ENCODE peak calls at places on chromosomes 4 and X, in six cellular contexts. A is body of pancreas, F is upper lobe of right lung, O is GM23338, G is lower lobe of right lung, V is aorta. E is an unnamed sample.

GRCh38 chrX:129606918-129607317 is 47.8 kb downstream of the APLN start:
- DNase-seq in G (no peak), V (no peak), O (peak; percentile 74), F (no peak), A (peak; percentile 69), E (peak; percentile 56)

GRCh38 chr4:25913056-25913850 is 767 bp upstream of the SMIM20 start:
- DNase-seq in F (peak; percentile 66), V (peak; percentile 79), O (peak; percentile 51), A (peak; percentile 29), G (peak; percentile 60), E (no peak)

GRCh38 chr4:100581337-100581736 is 63.5 kb upstream of the EMCN start:
- DNase-seq in O (no peak), G (no peak), F (no peak), A (no peak), V (no peak), E (peak; percentile 53)

GRCh38 chr4:187209921-187210613 is 486.4 kb upstream of the FAT1 start:
- DNase-seq in G (no peak), O (no peak), F (no peak), V (no peak), A (no peak), E (no peak)

GRCh38 chr4:176769519-176769918 is 23.2 kb downstream of the VEGFC start:
- DNase-seq in V (no peak), O (no peak), F (no peak), A (no peak), G (no peak), E (no peak)

GRCh38 chrX:50204364-50204899 is at the start of gene CCNB3:
- DNase-seq in G (peak; percentile 80), A (peak; percentile 76), F (peak; percentile 85), O (peak; percentile 79), V (peak; percentile 86), E (peak; percentile 69)

GRCh38 chr4:15378055-15378454 is 49.8 kb upstream of the C1QTNF7 start:
- DNase-seq in V (no peak), O (no peak), F (no peak), A (no peak), G (no peak), E (no peak)

GRCh38 chr4:30719363-30720020 is 677 bp upstream of the PCDH7 start:
- DNase-seq in V (peak; percentile 92), A (peak; percentile 15), G (no peak), F (no peak), O (peak; percentile 83), E (peak; percentile 36)

GRCh38 chr4:57504139-57504538 is 394.0 kb upstream of the IGFBP7 start:
- DNase-seq in O (no peak), F (no peak), A (peak; percentile 33), G (no peak), V (no peak), E (no peak)

GRCh38 chr4:128060130-128060619 is 937 bp upstream of the LARP1B start:
- DNase-seq in A (no peak), V (no peak), G (no peak), O (no peak), F (no peak), E (no peak)

GRCh38 chrX:132740316-132741123 is 217.9 kb downstream of the HS6ST2 start:
- DNase-seq in F (no peak), O (peak; percentile 37), V (no peak), G (no peak), A (no peak), E (no peak)
- H3K27ac ChIP-seq in F (no peak overlapping the region), O (no peak overlapping the region), V (no peak overlapping the region), G (no peak overlapping the region), A (no peak overlapping the region), E (no peak overlapping the region)

DNA sequence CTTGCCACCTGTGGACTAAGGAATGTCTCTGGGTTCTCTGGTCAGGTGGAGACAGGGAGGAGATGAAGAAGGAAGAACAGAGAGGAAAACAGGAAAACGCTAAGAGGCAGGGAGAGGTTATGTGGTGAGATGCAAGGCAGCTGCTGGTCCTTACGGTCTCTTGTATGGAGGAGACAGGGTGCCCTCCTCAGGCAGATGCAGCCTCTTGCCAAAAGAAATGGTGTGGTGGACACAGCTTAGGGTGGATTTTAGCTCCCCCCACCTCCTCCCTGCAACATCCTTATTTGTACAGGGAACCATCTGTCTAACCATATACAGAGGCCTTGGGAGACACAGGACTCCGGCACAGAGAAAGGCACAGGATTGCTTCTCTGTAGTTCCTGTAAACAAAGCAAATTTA is 9.7 kb downstream of the OCIAD2 start:
- DNase-seq in A (no peak), V (no peak), F (no peak), O (no peak), G (no peak), E (no peak)
- H3K4me3 ChIP-seq in A (no peak overlapping the region), V (no peak overlapping the region), F (no peak overlapping the region), O (no peak overlapping the region), G (no peak overlapping the region), E (no peak overlapping the region)

GRCh38 chr4:168882650-168883233 is 127.3 kb downstream of the CBR4 start:
- DNase-seq in G (no peak), A (no peak), O (no peak), F (no peak), V (no peak), E (no peak)
- H3K27ac ChIP-seq in G (no peak overlapping the region), A (no peak overlapping the region), O (no peak overlapping the region), F (no peak overlapping the region), V (no peak overlapping the region), E (no peak overlapping the region)

GRCh38 chr4:23930750-23931488 is 41.1 kb upstream of the PPARGC1A start:
- DNase-seq in F (peak; percentile 74), A (peak; percentile 61), O (peak; percentile 17), G (peak; percentile 61), V (peak; percentile 78), E (peak; percentile 44)
- H3K4me3 ChIP-seq in F (no peak overlapping the region), A (no peak overlapping the region), O (no peak overlapping the region), G (no peak overlapping the region), V (no peak overlapping the region), E (no peak overlapping the region)

DNA sequence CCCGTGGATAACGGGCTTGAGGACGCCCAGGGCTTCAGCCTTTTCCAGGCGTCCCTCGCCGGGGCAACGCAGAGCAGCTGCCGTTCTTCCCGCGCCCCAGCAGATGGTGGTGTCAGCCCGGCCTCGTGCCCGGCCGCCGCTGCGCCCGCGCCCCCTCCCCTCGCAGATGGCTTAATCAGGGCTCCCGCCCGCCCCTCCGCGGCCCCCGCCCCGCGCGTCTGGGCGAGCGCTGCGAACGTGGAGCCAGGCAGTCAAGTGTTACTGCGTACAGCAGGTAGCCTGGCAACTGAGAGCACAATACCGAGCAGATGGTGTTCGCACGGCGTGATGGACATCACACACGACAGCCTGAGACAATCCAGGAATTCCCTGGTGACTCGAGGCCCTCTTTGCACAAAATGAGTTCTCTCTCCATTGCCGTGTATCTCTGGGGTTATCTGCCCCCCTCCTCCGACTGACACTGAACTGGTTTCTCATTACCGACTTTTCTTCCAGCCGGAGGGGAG is 69.3 kb downstream of the MGST2 start:
- DNase-seq in O (peak; percentile 91), F (peak; percentile 94), G (peak; percentile 92), A (peak; percentile 89), V (peak; percentile 95), E (peak; percentile 80)
- H3K27ac ChIP-seq in O (no peak overlapping the region), F (peak overlapping the region; percentile 88), G (peak overlapping the region; percentile 89), A (peak overlapping the region; percentile 76), V (no peak overlapping the region), E (peak overlapping the region; percentile 92)

GRCh38 chr4:109051054-109051453 is 251.4 kb downstream of the COL25A1 start:
- DNase-seq in G (no peak), V (no peak), O (no peak), A (no peak), F (no peak), E (no peak)

GRCh38 chr4:109043286-109043685 is 259.2 kb downstream of the COL25A1 start:
- DNase-seq in O (no peak), F (no peak), A (no peak), V (no peak), G (no peak), E (no peak)

GRCh38 chr4:109044446-109044845 is 258.0 kb downstream of the COL25A1 start:
- DNase-seq in O (no peak), V (no peak), A (no peak), F (no peak), G (no peak), E (no peak)

GRCh38 chr4:109049926-109050325 is 252.5 kb downstream of the COL25A1 start:
- DNase-seq in O (no peak), F (no peak), V (no peak), G (no peak), A (no peak), E (no peak)

GRCh38 chr4:109046549-109047171 is 255.8 kb downstream of the COL25A1 start:
- DNase-seq in V (no peak), F (no peak), A (no peak), G (no peak), O (no peak), E (no peak)
- H3K4me3 ChIP-seq in V (peak overlapping the region; percentile 17), F (peak overlapping the region; percentile 19), A (no peak overlapping the region), G (peak overlapping the region; percentile 34), O (no peak overlapping the region), E (no peak overlapping the region)

DNA sequence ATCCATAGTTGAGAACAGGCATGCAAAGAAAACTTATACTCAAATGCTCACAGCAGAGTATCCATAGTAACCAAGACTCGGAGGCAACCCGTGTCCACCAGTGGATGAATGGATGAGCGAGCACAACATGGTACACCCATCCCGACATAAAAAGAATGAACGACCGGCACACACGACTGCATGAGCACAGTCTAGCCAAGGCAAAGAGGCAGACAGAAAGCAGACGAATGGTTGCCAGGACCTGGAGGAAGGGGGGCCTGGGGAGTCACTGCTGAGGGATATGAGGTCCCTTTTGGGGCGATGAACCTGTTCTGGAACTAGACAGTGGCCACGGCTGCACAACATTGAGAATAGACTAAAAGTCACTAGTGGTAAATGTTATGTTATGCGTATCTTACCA is 13.1 kb downstream of the PDZD4 start:
- DNase-seq in G (no peak), V (no peak), F (no peak), O (no peak), A (no peak), E (no peak)
- H3K27ac ChIP-seq in G (no peak overlapping the region), V (no peak overlapping the region), F (no peak overlapping the region), O (no peak overlapping the region), A (no peak overlapping the region), E (no peak overlapping the region)

DNA sequence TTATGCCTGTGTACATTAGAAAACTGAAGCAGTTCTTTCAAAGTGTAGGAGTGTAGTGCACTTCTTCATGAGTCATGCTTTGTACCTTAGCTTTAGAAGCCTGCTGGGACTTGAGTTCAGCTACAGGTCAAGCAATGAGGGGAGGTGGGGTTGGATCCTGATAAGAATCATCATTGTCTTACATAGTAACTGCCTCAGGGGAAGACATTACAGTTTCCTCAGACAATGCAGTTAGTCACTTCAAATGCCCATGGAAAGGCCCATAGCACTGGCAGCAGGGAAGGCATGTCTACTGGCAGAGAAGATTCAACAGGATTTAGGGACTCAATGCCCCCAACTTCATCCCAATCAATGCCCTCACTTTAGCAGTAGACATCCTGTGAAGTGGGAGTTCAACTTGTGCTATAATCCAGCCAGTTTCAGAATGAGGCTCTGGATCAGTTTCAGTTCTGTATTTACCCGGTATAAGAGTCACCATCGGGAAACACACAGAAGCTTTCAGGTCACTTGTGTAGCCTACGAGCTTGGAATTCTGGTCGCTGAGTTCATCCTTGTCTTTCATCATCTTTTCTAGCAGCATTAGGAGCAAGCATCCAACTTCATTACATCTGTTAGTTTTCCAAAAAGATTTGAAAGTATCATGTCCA is 1216.5 kb downstream of the RAPGEF2 start:
- DNase-seq in A (no peak), O (no peak), V (no peak), F (no peak), G (no peak), E (no peak)
- H3K4me3 ChIP-seq in A (no peak overlapping the region), O (no peak overlapping the region), V (no peak overlapping the region), F (no peak overlapping the region), G (no peak overlapping the region), E (no peak overlapping the region)

E was measured in dorsolateral prefrontal cortex.